ENCODE peak calls at places on chromosomes 13 and 19, in nine cellular contexts. One of them, this sample, is unnamed.

GRCh38 chr13:32581177-32581786 is 5.0 kb upstream of the PDS5B start:
- DNase-seq in Caki2: no peak
- DNase-seq in body of pancreas: no peak
- DNase-seq in T-helper 1 cell: no peak
- DNase-seq in Peyer's patch: no peak
- DNase-seq in caudate nucleus: no peak
- DNase-seq in stimulated activated CD8-positive, alpha-beta memory T cell treated with anti-CD3 and anti-CD28 coated beads, Interleukin-7, amount 100 ng/mL, for 1 hour: no peak
- DNase-seq in putamen: peak
- DNase-seq in GM12892: no peak
- DNase-seq in this sample: no peak

GRCh38 chr19:5244351-5244750 is 96.3 kb downstream of the PTPRS start:
- DNase-seq in Caki2: no peak
- DNase-seq in body of pancreas: no peak
- DNase-seq in T-helper 1 cell: no peak
- DNase-seq in Peyer's patch: no peak
- DNase-seq in caudate nucleus: no peak
- DNase-seq in stimulated activated CD8-positive, alpha-beta memory T cell treated with anti-CD3 and anti-CD28 coated beads, Interleukin-7, amount 100 ng/mL, for 1 hour: no peak
- DNase-seq in putamen: no peak
- DNase-seq in GM12892: no peak
- DNase-seq in this sample: no peak

GRCh38 chr13:76697277-76697676 is 188.9 kb downstream of the KCTD12 start:
- DNase-seq in Caki2: no peak
- DNase-seq in body of pancreas: no peak
- DNase-seq in T-helper 1 cell: no peak
- DNase-seq in Peyer's patch: no peak
- DNase-seq in caudate nucleus: no peak
- DNase-seq in stimulated activated CD8-positive, alpha-beta memory T cell treated with anti-CD3 and anti-CD28 coated beads, Interleukin-7, amount 100 ng/mL, for 1 hour: no peak
- DNase-seq in putamen: no peak
- DNase-seq in GM12892: no peak
- DNase-seq in this sample: no peak

GRCh38 chr19:794989-795658 is 2.1 kb upstream of the PTBP1 start:
- DNase-seq in Caki2: no peak
- DNase-seq in body of pancreas: no peak
- DNase-seq in T-helper 1 cell: no peak
- DNase-seq in Peyer's patch: no peak
- DNase-seq in caudate nucleus: no peak
- DNase-seq in stimulated activated CD8-positive, alpha-beta memory T cell treated with anti-CD3 and anti-CD28 coated beads, Interleukin-7, amount 100 ng/mL, for 1 hour: no peak
- DNase-seq in putamen: no peak
- DNase-seq in GM12892: no peak
- DNase-seq in this sample: no peak

GRCh38 chr19:17240062-17240854 is 5.5 kb downstream of the NR2F6 start:
- DNase-seq in Caki2: no peak
- DNase-seq in body of pancreas: no peak
- DNase-seq in T-helper 1 cell: no peak
- DNase-seq in Peyer's patch: no peak
- DNase-seq in caudate nucleus: no peak
- DNase-seq in stimulated activated CD8-positive, alpha-beta memory T cell treated with anti-CD3 and anti-CD28 coated beads, Interleukin-7, amount 100 ng/mL, for 1 hour: no peak
- DNase-seq in putamen: no peak
- DNase-seq in GM12892: no peak
- DNase-seq in this sample: no peak

GRCh38 chr19:2250765-2251576 is 1.8 kb downstream of the AMH start:
- DNase-seq in Caki2: no peak
- DNase-seq in body of pancreas: no peak
- DNase-seq in T-helper 1 cell: no peak
- DNase-seq in Peyer's patch: no peak
- DNase-seq in caudate nucleus: no peak
- DNase-seq in stimulated activated CD8-positive, alpha-beta memory T cell treated with anti-CD3 and anti-CD28 coated beads, Interleukin-7, amount 100 ng/mL, for 1 hour: no peak
- DNase-seq in putamen: no peak
- DNase-seq in GM12892: no peak
- DNase-seq in this sample: no peak

GRCh38 chr19:17777840-17778620 is 16.9 kb upstream of the B3GNT3 start:
- DNase-seq in Caki2: peak
- DNase-seq in body of pancreas: no peak
- DNase-seq in T-helper 1 cell: no peak
- DNase-seq in Peyer's patch: peak
- DNase-seq in caudate nucleus: no peak
- DNase-seq in stimulated activated CD8-positive, alpha-beta memory T cell treated with anti-CD3 and anti-CD28 coated beads, Interleukin-7, amount 100 ng/mL, for 1 hour: no peak
- DNase-seq in putamen: no peak
- DNase-seq in GM12892: no peak
- DNase-seq in this sample: peak

GRCh38 chr19:29666634-29667389 is 1.6 kb downstream of the PLEKHF1 start:
- DNase-seq in Caki2: peak
- DNase-seq in body of pancreas: peak
- DNase-seq in T-helper 1 cell: no peak
- DNase-seq in Peyer's patch: no peak
- DNase-seq in caudate nucleus: no peak
- DNase-seq in stimulated activated CD8-positive, alpha-beta memory T cell treated with anti-CD3 and anti-CD28 coated beads, Interleukin-7, amount 100 ng/mL, for 1 hour: no peak
- DNase-seq in putamen: no peak
- DNase-seq in GM12892: no peak
- DNase-seq in this sample: no peak

GRCh38 chr13:95713651-95714050 is 36.7 kb downstream of the DNAJC3 start:
- DNase-seq in Caki2: no peak
- DNase-seq in body of pancreas: no peak
- DNase-seq in T-helper 1 cell: no peak
- DNase-seq in Peyer's patch: no peak
- DNase-seq in caudate nucleus: no peak
- DNase-seq in stimulated activated CD8-positive, alpha-beta memory T cell treated with anti-CD3 and anti-CD28 coated beads, Interleukin-7, amount 100 ng/mL, for 1 hour: no peak
- DNase-seq in putamen: no peak
- DNase-seq in GM12892: no peak
- DNase-seq in this sample: no peak

GRCh38 chr19:43634068-43634467 is 5.6 kb downstream of the CADM4 start:
- DNase-seq in Caki2: no peak
- DNase-seq in body of pancreas: no peak
- DNase-seq in T-helper 1 cell: no peak
- DNase-seq in Peyer's patch: no peak
- DNase-seq in caudate nucleus: no peak
- DNase-seq in stimulated activated CD8-positive, alpha-beta memory T cell treated with anti-CD3 and anti-CD28 coated beads, Interleukin-7, amount 100 ng/mL, for 1 hour: no peak
- DNase-seq in putamen: no peak
- DNase-seq in GM12892: no peak
- DNase-seq in this sample: no peak

GRCh38 chr19:2359992-2360875 is at the start of gene TMPRSS9:
- DNase-seq in Caki2: no peak
- DNase-seq in body of pancreas: no peak
- DNase-seq in T-helper 1 cell: no peak
- DNase-seq in Peyer's patch: no peak
- DNase-seq in caudate nucleus: no peak
- DNase-seq in stimulated activated CD8-positive, alpha-beta memory T cell treated with anti-CD3 and anti-CD28 coated beads, Interleukin-7, amount 100 ng/mL, for 1 hour: no peak
- DNase-seq in putamen: no peak
- DNase-seq in GM12892: no peak
- DNase-seq in this sample: no peak

GRCh38 chr19:728011-728410 is 19.3 kb downstream of the PALM start:
- DNase-seq in Caki2: no peak
- DNase-seq in body of pancreas: no peak
- DNase-seq in T-helper 1 cell: no peak
- DNase-seq in Peyer's patch: no peak
- DNase-seq in caudate nucleus: no peak
- DNase-seq in stimulated activated CD8-positive, alpha-beta memory T cell treated with anti-CD3 and anti-CD28 coated beads, Interleukin-7, amount 100 ng/mL, for 1 hour: no peak
- DNase-seq in putamen: no peak
- DNase-seq in GM12892: no peak
- DNase-seq in this sample: no peak

GRCh38 chr13:114118763-114119123 is 13.7 kb downstream of the RASA3 start:
- DNase-seq in Caki2: no peak
- DNase-seq in body of pancreas: peak
- DNase-seq in T-helper 1 cell: no peak
- DNase-seq in Peyer's patch: no peak
- DNase-seq in caudate nucleus: no peak
- DNase-seq in stimulated activated CD8-positive, alpha-beta memory T cell treated with anti-CD3 and anti-CD28 coated beads, Interleukin-7, amount 100 ng/mL, for 1 hour: no peak
- DNase-seq in putamen: no peak
- DNase-seq in GM12892: no peak
- DNase-seq in this sample: no peak

GRCh38 chr13:98890186-98890585 is 87.7 kb downstream of the DOCK9 start:
- DNase-seq in Caki2: no peak
- DNase-seq in body of pancreas: no peak
- DNase-seq in T-helper 1 cell: no peak
- DNase-seq in Peyer's patch: no peak
- DNase-seq in caudate nucleus: peak
- DNase-seq in stimulated activated CD8-positive, alpha-beta memory T cell treated with anti-CD3 and anti-CD28 coated beads, Interleukin-7, amount 100 ng/mL, for 1 hour: no peak
- DNase-seq in putamen: peak
- DNase-seq in GM12892: no peak
- DNase-seq in this sample: no peak

GRCh38 chr13:97946951-97947588 is 6.4 kb upstream of the IPO5 start:
- DNase-seq in Caki2: no peak
- DNase-seq in body of pancreas: no peak
- DNase-seq in T-helper 1 cell: no peak
- DNase-seq in Peyer's patch: no peak
- DNase-seq in caudate nucleus: no peak
- DNase-seq in stimulated activated CD8-positive, alpha-beta memory T cell treated with anti-CD3 and anti-CD28 coated beads, Interleukin-7, amount 100 ng/mL, for 1 hour: no peak
- DNase-seq in putamen: no peak
- DNase-seq in GM12892: no peak
- DNase-seq in this sample: no peak

GRCh38 chr19:37007587-37008220 is 70.5 kb upstream of the ZNF420 start:
- DNase-seq in Caki2: no peak
- DNase-seq in body of pancreas: peak
- DNase-seq in T-helper 1 cell: peak
- DNase-seq in Peyer's patch: no peak
- DNase-seq in caudate nucleus: no peak
- DNase-seq in stimulated activated CD8-positive, alpha-beta memory T cell treated with anti-CD3 and anti-CD28 coated beads, Interleukin-7, amount 100 ng/mL, for 1 hour: peak
- DNase-seq in putamen: peak
- DNase-seq in GM12892: no peak
- DNase-seq in this sample: no peak

GRCh38 chr13:108005231-108005630 is 210.1 kb downstream of the LIG4 start:
- DNase-seq in Caki2: no peak
- DNase-seq in body of pancreas: no peak
- DNase-seq in T-helper 1 cell: no peak
- DNase-seq in Peyer's patch: no peak
- DNase-seq in caudate nucleus: no peak
- DNase-seq in stimulated activated CD8-positive, alpha-beta memory T cell treated with anti-CD3 and anti-CD28 coated beads, Interleukin-7, amount 100 ng/mL, for 1 hour: no peak
- DNase-seq in putamen: no peak
- DNase-seq in GM12892: no peak
- DNase-seq in this sample: no peak

GRCh38 chr19:14517840-14518505 is at the start of gene DNAJB1:
- DNase-seq in Caki2: peak
- DNase-seq in body of pancreas: peak
- DNase-seq in T-helper 1 cell: peak
- DNase-seq in Peyer's patch: peak
- DNase-seq in caudate nucleus: peak
- DNase-seq in stimulated activated CD8-positive, alpha-beta memory T cell treated with anti-CD3 and anti-CD28 coated beads, Interleukin-7, amount 100 ng/mL, for 1 hour: peak
- DNase-seq in putamen: peak
- DNase-seq in GM12892: peak
- DNase-seq in this sample: peak

GRCh38 chr19:17751103-17751911 is at the start of gene FCHO1:
- DNase-seq in Caki2: no peak
- DNase-seq in body of pancreas: no peak
- DNase-seq in T-helper 1 cell: peak
- DNase-seq in Peyer's patch: peak
- DNase-seq in caudate nucleus: no peak
- DNase-seq in stimulated activated CD8-positive, alpha-beta memory T cell treated with anti-CD3 and anti-CD28 coated beads, Interleukin-7, amount 100 ng/mL, for 1 hour: peak
- DNase-seq in putamen: peak
- DNase-seq in GM12892: peak
- DNase-seq in this sample: peak

GRCh38 chr19:41802770-41803169 is 6.4 kb downstream of the CEACAM3 start:
- DNase-seq in Caki2: no peak
- DNase-seq in body of pancreas: no peak
- DNase-seq in T-helper 1 cell: no peak
- DNase-seq in Peyer's patch: no peak
- DNase-seq in caudate nucleus: no peak
- DNase-seq in stimulated activated CD8-positive, alpha-beta memory T cell treated with anti-CD3 and anti-CD28 coated beads, Interleukin-7, amount 100 ng/mL, for 1 hour: no peak
- DNase-seq in putamen: no peak
- DNase-seq in GM12892: no peak
- DNase-seq in this sample: no peak

GRCh38 chr13:44238011-44238421 is 135.6 kb upstream of the SERP2 start:
- DNase-seq in Caki2: no peak
- DNase-seq in body of pancreas: no peak
- DNase-seq in T-helper 1 cell: no peak
- DNase-seq in Peyer's patch: no peak
- DNase-seq in caudate nucleus: no peak
- DNase-seq in stimulated activated CD8-positive, alpha-beta memory T cell treated with anti-CD3 and anti-CD28 coated beads, Interleukin-7, amount 100 ng/mL, for 1 hour: no peak
- DNase-seq in putamen: no peak
- DNase-seq in GM12892: no peak
- DNase-seq in this sample: no peak

GRCh38 chr19:21164541-21164940 is 22.7 kb downstream of the ZNF431 start:
- DNase-seq in Caki2: no peak
- DNase-seq in body of pancreas: no peak
- DNase-seq in T-helper 1 cell: no peak
- DNase-seq in Peyer's patch: no peak
- DNase-seq in caudate nucleus: no peak
- DNase-seq in stimulated activated CD8-positive, alpha-beta memory T cell treated with anti-CD3 and anti-CD28 coated beads, Interleukin-7, amount 100 ng/mL, for 1 hour: no peak
- DNase-seq in putamen: no peak
- DNase-seq in GM12892: no peak
- DNase-seq in this sample: no peak

GRCh38 chr13:102487330-102487729 is 85.5 kb upstream of the FGF14 start:
- DNase-seq in Caki2: no peak
- DNase-seq in body of pancreas: no peak
- DNase-seq in T-helper 1 cell: no peak
- DNase-seq in Peyer's patch: no peak
- DNase-seq in caudate nucleus: no peak
- DNase-seq in stimulated activated CD8-positive, alpha-beta memory T cell treated with anti-CD3 and anti-CD28 coated beads, Interleukin-7, amount 100 ng/mL, for 1 hour: no peak
- DNase-seq in putamen: no peak
- DNase-seq in GM12892: no peak
- DNase-seq in this sample: no peak

GRCh38 chr19:44574201-44574950 is 39.0 kb upstream of the IGSF23 start:
- DNase-seq in Caki2: no peak
- DNase-seq in body of pancreas: no peak
- DNase-seq in T-helper 1 cell: no peak
- DNase-seq in Peyer's patch: no peak
- DNase-seq in caudate nucleus: peak
- DNase-seq in stimulated activated CD8-positive, alpha-beta memory T cell treated with anti-CD3 and anti-CD28 coated beads, Interleukin-7, amount 100 ng/mL, for 1 hour: no peak
- DNase-seq in putamen: peak
- DNase-seq in GM12892: no peak
- DNase-seq in this sample: no peak

GRCh38 chr19:35963514-35963913 is 27.3 kb downstream of the LRFN3 start:
- DNase-seq in Caki2: peak
- DNase-seq in body of pancreas: peak
- DNase-seq in T-helper 1 cell: no peak
- DNase-seq in Peyer's patch: no peak
- DNase-seq in caudate nucleus: no peak
- DNase-seq in stimulated activated CD8-positive, alpha-beta memory T cell treated with anti-CD3 and anti-CD28 coated beads, Interleukin-7, amount 100 ng/mL, for 1 hour: no peak
- DNase-seq in putamen: no peak
- DNase-seq in GM12892: no peak
- DNase-seq in this sample: no peak

GRCh38 chr19:23071087-23071511 is 45.7 kb upstream of the ZNF730 start:
- DNase-seq in Caki2: no peak
- DNase-seq in body of pancreas: no peak
- DNase-seq in T-helper 1 cell: no peak
- DNase-seq in Peyer's patch: no peak
- DNase-seq in caudate nucleus: no peak
- DNase-seq in stimulated activated CD8-positive, alpha-beta memory T cell treated with anti-CD3 and anti-CD28 coated beads, Interleukin-7, amount 100 ng/mL, for 1 hour: no peak
- DNase-seq in putamen: no peak
- DNase-seq in GM12892: no peak
- DNase-seq in this sample: peak

GRCh38 chr13:40550130-40550529 is 116.3 kb downstream of the FOXO1 start:
- DNase-seq in Caki2: no peak
- DNase-seq in body of pancreas: no peak
- DNase-seq in T-helper 1 cell: no peak
- DNase-seq in Peyer's patch: no peak
- DNase-seq in caudate nucleus: no peak
- DNase-seq in stimulated activated CD8-positive, alpha-beta memory T cell treated with anti-CD3 and anti-CD28 coated beads, Interleukin-7, amount 100 ng/mL, for 1 hour: no peak
- DNase-seq in putamen: no peak
- DNase-seq in GM12892: no peak
- DNase-seq in this sample: no peak

GRCh38 chr13:32902898-32903297 is 113.3 kb upstream of the KL start:
- DNase-seq in Caki2: no peak
- DNase-seq in body of pancreas: peak
- DNase-seq in T-helper 1 cell: no peak
- DNase-seq in Peyer's patch: no peak
- DNase-seq in caudate nucleus: no peak
- DNase-seq in stimulated activated CD8-positive, alpha-beta memory T cell treated with anti-CD3 and anti-CD28 coated beads, Interleukin-7, amount 100 ng/mL, for 1 hour: no peak
- DNase-seq in putamen: no peak
- DNase-seq in GM12892: no peak
- DNase-seq in this sample: no peak

GRCh38 chr13:21232599-21232998 is 56.1 kb downstream of the MRPL57 start:
- DNase-seq in Caki2: no peak
- DNase-seq in body of pancreas: no peak
- DNase-seq in T-helper 1 cell: no peak
- DNase-seq in Peyer's patch: no peak
- DNase-seq in caudate nucleus: no peak
- DNase-seq in stimulated activated CD8-positive, alpha-beta memory T cell treated with anti-CD3 and anti-CD28 coated beads, Interleukin-7, amount 100 ng/mL, for 1 hour: no peak
- DNase-seq in putamen: no peak
- DNase-seq in GM12892: no peak
- DNase-seq in this sample: no peak

GRCh38 chr19:50718255-50719118 is 1.1 kb downstream of the SHANK1 start:
- DNase-seq in Caki2: no peak
- DNase-seq in body of pancreas: no peak
- DNase-seq in T-helper 1 cell: no peak
- DNase-seq in Peyer's patch: peak
- DNase-seq in caudate nucleus: no peak
- DNase-seq in stimulated activated CD8-positive, alpha-beta memory T cell treated with anti-CD3 and anti-CD28 coated beads, Interleukin-7, amount 100 ng/mL, for 1 hour: no peak
- DNase-seq in putamen: no peak
- DNase-seq in GM12892: no peak
- DNase-seq in this sample: no peak

This sample was measured in GM12891.